ENCODE peak calls at places on chromosomes 16 and 17, in five cellular contexts. E is esophagus squamous epithelium, I is PC-9, X is lower lobe of right lung, H is IMR-90. N is an unnamed sample.

GRCh38 chr17:39114744-39115534 is 36.5 kb downstream of the PLXDC1 start:
- DNase-seq in E (no peak), X (no peak), H (peak; percentile 62), I (no peak), N (no peak)

GRCh38 chr16:9092282-9092962 is 978 bp downstream of the HAPSTR1 start:
- DNase-seq in I (no peak), H (no peak), E (no peak), X (peak; percentile 67), N (no peak)

GRCh38 chr17:879546-879945 is 97.4 kb downstream of the MRM3 start:
- DNase-seq in X (peak; percentile 88), H (peak; percentile 48), I (peak; percentile 65), E (no peak), N (peak; percentile 93)

GRCh38 chr16:87132361-87133014 is 184.7 kb downstream of the C16orf95 start:
- DNase-seq in I (no peak), X (no peak), E (no peak), H (peak; percentile 60), N (no peak)

GRCh38 chr16:69386596-69386995 is 789 bp upstream of the TERF2 start:
- DNase-seq in I (no peak), E (no peak), X (no peak), H (peak; percentile 39), N (no peak)

GRCh38 chr16:50496990-50497389 is 51.2 kb upstream of the NKD1 start:
- DNase-seq in H (no peak), X (no peak), I (peak; percentile 46), E (no peak), N (peak; percentile 42)

GRCh38 chr16:6926762-6927161 is 405.9 kb upstream of the RBFOX1 start:
- DNase-seq in E (no peak), H (no peak), I (no peak), X (no peak), N (no peak)

GRCh38 chr16:10992797-10993196 is 48.4 kb downstream of the CLEC16A start:
- DNase-seq in H (peak; percentile 93), E (no peak), X (no peak), I (peak; percentile 85), N (peak; percentile 83)

GRCh38 chr16:50469744-50470301 is 78.4 kb upstream of the NKD1 start:
- DNase-seq in I (no peak), E (no peak), X (no peak), H (no peak), N (no peak)

GRCh38 chr17:39772415-39772814 is 34.7 kb downstream of the GRB7 start:
- DNase-seq in X (no peak), H (no peak), I (no peak), E (no peak), N (no peak)

GRCh38 chr16:84686702-84687298 is 13.0 kb upstream of the USP10 start:
- DNase-seq in I (no peak), X (no peak), E (no peak), H (no peak), N (no peak)

GRCh38 chr16:2070576-2071453 is 23.0 kb downstream of the TSC2 start:
- DNase-seq in H (no peak), X (no peak), E (no peak), I (no peak), N (no peak)

GRCh38 chr16:56041556-56042140 is 149.6 kb upstream of the GNAO1 start:
- DNase-seq in E (no peak), H (no peak), I (peak; percentile 76), X (no peak), N (peak; percentile 23)

GRCh38 chr17:77662796-77663195 is 295.7 kb upstream of the TNRC6C start:
- DNase-seq in H (no peak), I (no peak), E (no peak), X (no peak), N (no peak)

GRCh38 chr16:85166699-85167588 is 54.7 kb upstream of the CIBAR2 start:
- DNase-seq in H (no peak), I (peak; percentile 29), E (no peak), X (peak; percentile 29), N (peak; percentile 45)

GRCh38 chr16:87860553-87861299 is 8.6 kb downstream of the SLC7A5 start:
- DNase-seq in X (no peak), E (no peak), H (peak; percentile 78), I (peak; percentile 52), N (peak; percentile 41)

DNA sequence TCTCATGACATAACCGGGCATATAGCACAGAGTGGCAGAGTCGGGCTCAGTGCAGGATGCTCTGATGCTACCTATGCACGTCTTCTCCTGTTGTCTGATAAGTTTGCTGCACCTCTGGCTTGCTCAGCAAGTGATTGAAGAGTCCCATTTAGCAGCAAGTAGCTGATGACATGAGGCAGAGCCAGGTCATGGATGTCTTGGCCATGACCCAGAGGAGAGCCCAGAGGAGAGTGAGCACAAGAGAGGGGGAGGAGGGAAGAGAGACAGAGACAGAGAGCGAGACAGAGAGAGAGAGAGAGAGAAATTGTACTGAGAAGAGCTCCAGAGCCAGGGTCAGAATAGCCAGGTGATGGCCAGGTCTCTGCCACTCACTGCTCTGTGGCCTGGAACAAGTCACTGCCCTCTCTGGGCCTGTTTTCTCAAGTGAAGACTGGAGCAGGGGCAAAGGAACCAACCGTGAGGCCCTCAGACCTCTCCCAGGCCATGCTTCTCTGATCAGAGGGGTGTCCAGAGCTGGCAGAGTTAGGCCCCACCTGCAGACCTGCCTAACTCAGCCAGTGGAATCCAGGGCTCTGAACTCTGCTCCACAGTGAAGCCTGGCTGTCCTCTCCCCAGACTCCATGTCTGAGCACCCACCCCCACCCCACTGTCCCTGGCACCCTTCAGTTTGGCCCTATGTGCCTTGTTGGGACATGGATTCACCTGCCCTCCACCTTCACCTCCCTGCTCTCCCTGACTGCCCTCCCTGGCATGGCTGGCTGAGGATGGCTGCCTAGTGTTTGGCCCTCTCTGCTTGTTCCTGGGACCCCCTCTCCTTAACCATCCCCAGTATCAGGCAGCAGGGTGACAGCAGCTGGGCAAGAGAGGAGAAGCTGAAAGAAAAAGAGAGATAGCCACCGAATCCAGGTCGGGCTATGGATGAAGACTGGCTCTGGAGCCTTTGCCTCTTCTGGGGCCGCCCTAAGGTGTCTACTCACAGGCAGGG is 4.3 kb upstream of the KRT35 start:
- DNase-seq in E (no peak), I (no peak), X (no peak), H (no peak), N (no peak)
- H3K4me3 ChIP-seq in E (no peak overlapping the region), I (no peak overlapping the region), X (no peak overlapping the region), H (no peak overlapping the region), N (no peak overlapping the region)

DNA sequence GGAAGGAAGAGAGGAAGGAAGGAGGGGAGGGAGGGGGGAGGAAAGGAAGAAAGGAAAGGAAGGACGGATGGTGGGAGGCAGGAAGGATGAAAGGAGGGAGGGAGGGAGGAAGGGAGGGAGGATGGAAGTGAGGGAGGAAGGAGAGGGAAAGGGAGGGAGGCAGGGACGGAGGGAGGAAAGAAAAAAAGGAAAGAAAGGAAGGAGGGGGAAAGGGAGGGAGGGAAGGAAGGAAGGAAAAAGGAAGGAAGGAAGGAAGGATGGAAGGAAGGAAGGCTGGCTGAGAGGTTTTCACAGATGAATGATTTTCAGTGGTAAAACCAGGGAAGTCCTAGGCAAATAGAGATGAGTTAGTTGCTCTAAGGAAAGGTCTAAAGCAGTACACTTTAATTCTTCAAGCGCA is 276.6 kb upstream of the XYLT1 start:
- DNase-seq in I (no peak), E (no peak), H (no peak), X (no peak), N (no peak)
- TF ChIP-seq CTCF in I (no peak), E (no peak), H (no peak), X (no peak), N (no peak)

GRCh38 chr17:45942284-45942683 is 47.9 kb downstream of the MAPT start:
- DNase-seq in X (no peak), I (no peak), E (no peak), H (no peak), N (no peak)
- H3K27me3 ChIP-seq in X (no peaks in the 10 kb centered on the region), I (peaks cover 83% of the 10 kb centered on the region), E (no peaks in the 10 kb centered on the region), H (peaks cover 46% of the 10 kb centered on the region), N (peaks cover 2% of the 10 kb centered on the region)

DNA sequence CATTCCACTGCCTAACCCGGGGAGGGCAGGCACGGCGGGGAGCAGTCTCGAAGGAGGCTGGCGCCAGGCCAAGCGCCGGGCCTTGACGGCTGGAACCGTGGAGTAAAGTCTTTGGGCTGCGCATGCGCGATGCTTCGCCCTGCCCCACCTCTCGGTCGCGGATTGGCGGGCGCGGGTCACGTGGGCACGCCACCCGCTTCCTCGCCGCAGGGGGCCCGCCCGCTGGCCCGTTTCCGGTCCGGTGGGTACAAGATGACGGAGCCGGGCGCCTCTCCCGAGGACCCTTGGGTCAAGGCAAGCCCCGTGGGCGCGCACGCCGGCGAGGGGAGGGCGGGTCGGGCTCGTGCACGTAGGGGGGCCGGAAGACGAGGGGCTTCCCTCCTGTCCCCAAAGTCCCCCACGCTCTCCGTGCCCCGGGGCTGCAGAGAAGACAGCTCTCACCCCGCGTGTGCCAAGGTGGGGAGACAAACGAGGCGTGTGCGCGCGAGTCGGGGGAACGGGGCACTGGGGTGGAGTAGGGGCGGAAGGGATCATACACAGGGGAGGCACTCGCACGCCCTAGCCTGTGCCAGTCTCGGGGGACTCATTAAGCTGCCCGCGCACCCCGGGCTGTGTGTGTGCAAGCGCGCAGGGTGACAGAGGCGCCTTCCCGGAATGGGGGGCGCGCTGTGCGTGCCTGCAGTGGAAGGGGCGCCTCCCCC is at the start of gene MLX:
- DNase-seq in I (peak; percentile 74), E (peak; percentile 54), H (peak; percentile 85), X (peak; percentile 97), N (peak; percentile 69)
- H3K4me3 ChIP-seq in I (peak within 1 kb of the TSS; percentile 58), E (peak within 1 kb of the TSS; percentile 96), H (peak within 1 kb of the TSS; percentile 84), X (peak within 1 kb of the TSS; percentile 86), N (peak within 1 kb of the TSS; percentile 99)

DNA sequence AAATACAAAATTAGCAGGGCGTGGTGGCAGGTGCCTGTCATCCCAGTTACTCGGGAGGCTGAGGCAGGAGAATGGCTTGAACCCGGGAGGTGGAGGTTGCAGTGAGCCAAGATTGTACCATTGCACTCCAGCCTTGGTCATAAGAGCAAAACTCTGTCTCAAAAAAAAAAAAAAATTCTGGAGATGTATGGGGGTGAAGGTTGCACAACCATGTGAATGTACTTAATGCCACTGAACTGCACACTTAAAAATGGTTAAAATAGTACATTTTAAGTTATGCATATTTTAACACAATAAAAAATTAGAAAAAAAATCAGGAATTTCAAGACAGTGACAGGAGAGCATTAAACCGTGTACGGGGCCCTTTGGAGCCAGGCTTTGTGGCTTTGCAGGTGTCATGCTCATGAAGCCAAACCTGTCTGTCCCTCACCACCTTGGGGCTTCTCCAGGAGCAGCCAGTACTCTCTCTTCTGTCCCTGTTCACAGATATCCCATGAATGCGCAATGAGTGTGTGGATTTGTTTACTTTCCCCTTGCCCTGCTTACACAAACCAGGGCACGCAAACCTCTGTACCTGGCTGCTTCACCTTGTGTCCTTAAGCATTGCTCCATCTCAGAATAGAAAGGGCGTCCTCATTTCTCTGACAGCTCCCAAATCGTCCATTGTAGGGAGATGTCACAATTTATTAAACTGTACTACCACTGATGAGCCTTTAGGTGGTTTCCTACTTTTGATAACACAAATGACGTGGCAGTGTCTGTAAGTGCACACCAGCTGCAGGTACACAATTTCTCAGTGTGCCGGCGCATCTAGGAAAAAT is 58.2 kb upstream of the CBX4 start:
- DNase-seq in E (no peak), I (peak; percentile 56), H (no peak), X (no peak), N (peak; percentile 21)
- TF ChIP-seq CTCF in E (no peak), I (no peak), H (no peak), X (no peak), N (no peak)

DNA sequence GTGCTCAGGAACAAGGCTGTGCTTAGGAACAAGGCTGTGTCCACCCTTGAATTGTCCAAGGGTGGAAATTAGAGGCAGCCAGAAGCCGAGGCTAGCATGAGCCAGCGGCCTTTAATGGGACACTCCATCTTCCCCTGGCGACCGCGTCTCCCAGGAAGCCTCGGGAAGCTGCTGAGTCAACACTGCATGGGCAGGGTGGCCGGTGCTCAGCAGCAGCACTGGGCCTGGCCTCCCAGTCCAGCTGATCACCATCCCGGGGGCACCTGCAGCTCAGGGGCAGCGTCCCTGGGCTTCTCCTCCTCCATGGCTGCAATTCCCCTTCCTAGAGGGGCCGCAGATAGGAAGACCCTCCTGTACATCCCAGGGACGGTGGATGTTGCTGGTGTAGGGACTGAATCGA is 180.8 kb downstream of the ENGASE start:
- DNase-seq in I (no peak), E (no peak), H (no peak), X (no peak), N (no peak)
- H3K27me3 ChIP-seq in I (peaks cover 94% of the 10 kb centered on the region), E (no peaks in the 10 kb centered on the region), H (peaks cover 27% of the 10 kb centered on the region), X (peaks cover 78% of the 10 kb centered on the region), N (peaks cover 3% of the 10 kb centered on the region)

N was measured in bronchial epithelial cell.